ENCODE peak calls at places on chromosomes 16 and 17, in seven cellular contexts. K is adrenal gland, W is HS-5, Z is midbrain, J is WTC11, E is psoas muscle, R is Ammon's horn. N is an unnamed sample.

GRCh38 chr17:77674358-77674757 is 284.1 kb upstream of the TNRC6C start:
- DNase-seq in E (no peak), W (no peak), J (no peak), Z (no peak), R (no peak), K (no peak), N (no peak)

GRCh38 chr17:10243905-10244844 is 45.8 kb upstream of the GAS7 start:
- DNase-seq in E (no peak), R (no peak), W (peak; percentile 32), Z (no peak), K (no peak), J (no peak), N (no peak)

GRCh38 chr17:72539981-72540897 is 419.4 kb downstream of the SOX9 start:
- DNase-seq in R (peak; percentile 79), E (peak; percentile 81), J (peak; percentile 82), W (no peak), Z (peak; percentile 87), K (peak; percentile 79), N (peak; percentile 54)

GRCh38 chr16:52515068-52515671 is 31.8 kb downstream of the TOX3 start:
- DNase-seq in W (no peak), R (no peak), K (no peak), E (no peak), J (no peak), Z (no peak), N (no peak)

GRCh38 chr17:2924211-2924610 is 128.0 kb downstream of the RAP1GAP2 start:
- DNase-seq in J (peak; percentile 36), Z (no peak), W (no peak), R (no peak), K (peak; percentile 69), E (no peak), N (no peak)

GRCh38 chr16:8854298-8854948 is 14.4 kb downstream of the CARHSP1 start:
- DNase-seq in J (no peak), W (no peak), Z (no peak), E (no peak), K (no peak), R (no peak), N (no peak)

GRCh38 chr16:72890587-72890986 is 157.3 kb downstream of the ZFHX3 start:
- DNase-seq in W (no peak), E (no peak), Z (no peak), R (no peak), J (no peak), K (no peak), N (no peak)

GRCh38 chr16:89510526-89510925 is 2.3 kb downstream of the SPG7 start:
- DNase-seq in J (no peak), E (no peak), W (no peak), Z (no peak), K (no peak), R (no peak), N (no peak)

GRCh38 chr16:15973460-15973859 is 24.0 kb downstream of the ABCC1 start:
- DNase-seq in E (peak; percentile 66), Z (no peak), K (peak; percentile 80), R (no peak), W (no peak), J (no peak), N (no peak)

GRCh38 chr17:673200-673681 is 41.4 kb downstream of the VPS53 start:
- DNase-seq in E (no peak), W (no peak), K (no peak), J (peak; percentile 65), Z (no peak), R (no peak), N (peak; percentile 76)

GRCh38 chr16:81365731-81366130 is 51.0 kb downstream of the GAN start:
- DNase-seq in J (no peak), E (no peak), W (no peak), K (no peak), R (no peak), Z (no peak), N (no peak)

GRCh38 chr17:33267279-33267790 is 25.8 kb downstream of the ASIC2 start:
- DNase-seq in E (no peak), W (peak; percentile 49), Z (no peak), J (no peak), R (no peak), K (no peak), N (no peak)

GRCh38 chr17:81868674-81869220 is 2.4 kb downstream of the ARHGDIA start:
- DNase-seq in R (no peak), E (peak; percentile 78), W (no peak), K (peak; percentile 75), J (peak; percentile 53), Z (no peak), N (no peak)

GRCh38 chr16:1188781-1189189 is 35.9 kb downstream of the CACNA1H start:
- DNase-seq in Z (no peak), E (no peak), K (peak; percentile 60), R (peak; percentile 37), J (peak; percentile 79), W (no peak), N (no peak)

GRCh38 chr17:13557077-13557476 is 44.7 kb downstream of the HS3ST3A1 start:
- DNase-seq in E (no peak), Z (no peak), R (no peak), J (no peak), K (no peak), W (no peak), N (no peak)

GRCh38 chr17:5580367-5580766 is 3.9 kb downstream of the NLRP1 start:
- DNase-seq in K (no peak), R (no peak), J (no peak), E (no peak), Z (peak; percentile 1), W (no peak), N (no peak)

GRCh38 chr17:2122641-2123302 is 67.9 kb downstream of the HIC1 start:
- DNase-seq in Z (peak; percentile 66), J (peak; percentile 27), K (peak; percentile 80), R (peak; percentile 73), E (peak; percentile 69), W (no peak), N (peak; percentile 67)

GRCh38 chr16:25311950-25312349 is 54.3 kb upstream of the ZKSCAN2 start:
- DNase-seq in W (no peak), R (no peak), K (no peak), Z (no peak), J (no peak), E (no peak), N (no peak)

N was measured in G401.